ENCODE peak calls at places on chromosomes 16 and 17, in nine cellular contexts. W, X, V, U, S, T, P, I and G are unnamed samples.
A peak's percentile ranks its signal among the peaks of the same experiment; 100 is the strongest.

GRCh38 chr16:1770328-1771071 is 843 bp downstream of the NME3 start:
- DNase-seq in I (peak; percentile 6), T (peak; percentile 78), W (peak; percentile 78), S (peak; percentile 81), P (peak; percentile 76), U (peak; percentile 72), X (peak; percentile 28), V (peak; percentile 61), G (peak; percentile 91)

GRCh38 chr17:81071761-81072741 is 37.1 kb downstream of the BAIAP2 start:
- DNase-seq in U (no peak), S (peak; percentile 50), T (no peak), P (peak; percentile 73), X (no peak), W (no peak), V (no peak), I (no peak), G (no peak)

GRCh38 chr17:54900457-54901229 is at the start of gene TOM1L1:
- DNase-seq in U (peak; percentile 34), T (peak; percentile 94), X (no peak), V (peak; percentile 53), W (peak; percentile 87), I (peak; percentile 69), S (peak; percentile 87), P (peak; percentile 90), G (peak; percentile 71)

GRCh38 chr16:23478566-23478965 is 25.6 kb upstream of the COG7 start:
- DNase-seq in V (no peak), S (no peak), I (no peak), X (no peak), W (no peak), U (no peak), T (no peak), P (no peak), G (no peak)

GRCh38 chr17:5526821-5527598 is 40.6 kb downstream of the MIS12 start:
- DNase-seq in T (no peak), V (peak; percentile 79), P (no peak), W (peak; percentile 99), I (peak; percentile 32), S (peak; percentile 32), X (no peak), U (peak; percentile 85), G (peak; percentile 89)

GRCh38 chr17:74181341-74181740 is 22.1 kb upstream of the RPL38 start:
- DNase-seq in W (no peak), I (no peak), S (no peak), V (no peak), P (no peak), X (no peak), U (no peak), T (no peak), G (no peak)

GRCh38 chr16:55835578-55835977 is 2.7 kb upstream of the CES1 start:
- DNase-seq in P (no peak), I (no peak), X (no peak), W (peak; percentile 27), U (no peak), V (peak; percentile 20), T (peak; percentile 77), S (peak; percentile 30), G (peak; percentile 61)

GRCh38 chr17:72714357-72714966 is 378.0 kb downstream of the SLC39A11 start:
- DNase-seq in T (no peak), U (no peak), V (no peak), P (no peak), S (no peak), I (no peak), X (no peak), W (no peak), G (no peak)

GRCh38 chr17:47315451-47316266 is 8.1 kb upstream of the EFCAB13 start:
- DNase-seq in X (no peak), V (peak; percentile 33), P (no peak), I (peak; percentile 24), U (peak; percentile 60), S (peak; percentile 61), W (peak; percentile 93), T (no peak), G (no peak)

GRCh38 chr16:31246296-31246695 is 13.5 kb upstream of the ITGAM start:
- DNase-seq in T (no peak), U (no peak), P (no peak), I (no peak), X (no peak), W (no peak), V (no peak), S (no peak), G (no peak)

GRCh38 chr16:89903908-89904515 is 14.7 kb upstream of the MC1R start:
- DNase-seq in W (no peak), V (no peak), X (no peak), U (no peak), S (no peak), I (no peak), T (no peak), P (no peak), G (no peak)

GRCh38 chr16:59249049-59249448 is 514.9 kb upstream of the GOT2 start:
- DNase-seq in T (peak; percentile 59), I (no peak), W (no peak), X (no peak), S (no peak), V (no peak), P (no peak), U (no peak), G (no peak)

GRCh38 chr17:56779898-56780777 is 53.6 kb downstream of the C17orf67 start:
- DNase-seq in W (peak; percentile 85), S (peak; percentile 79), U (peak; percentile 43), X (peak; percentile 71), V (peak; percentile 62), P (peak; percentile 85), I (peak; percentile 70), T (peak; percentile 88), G (peak; percentile 70)

GRCh38 chr17:81494984-81495383 is 17.6 kb downstream of the ACTG1 start:
- DNase-seq in T (no peak), W (no peak), X (no peak), U (no peak), S (no peak), I (no peak), P (no peak), V (no peak), G (peak; percentile 28)

GRCh38 chr17:78651551-78651950 is 74.4 kb upstream of the DNAH17 start:
- DNase-seq in X (no peak), T (no peak), U (no peak), V (no peak), S (no peak), I (no peak), P (no peak), W (no peak), G (no peak)

GRCh38 chr16:81625544-81626152 is 153.4 kb upstream of the PLCG2 start:
- DNase-seq in S (peak; percentile 38), V (peak; percentile 59), X (no peak), W (peak; percentile 52), P (peak; percentile 77), T (peak; percentile 88), I (no peak), U (peak; percentile 52), G (peak; percentile 73)

GRCh38 chr17:49402706-49403105 is 12.0 kb downstream of the PHB1 start:
- DNase-seq in P (no peak), I (no peak), U (no peak), V (no peak), X (no peak), W (no peak), T (no peak), S (no peak), G (no peak)

GRCh38 chr17:17515921-17516295 is 19.7 kb upstream of the RASD1 start:
- DNase-seq in P (no peak), V (no peak), T (no peak), S (no peak), U (no peak), I (no peak), W (peak; percentile 74), X (no peak), G (no peak)

GRCh38 chr17:44221072-44221861 is 1.8 kb upstream of the UBTF start:
- DNase-seq in T (peak; percentile 87), X (peak; percentile 56), U (peak; percentile 72), P (peak; percentile 82), S (peak; percentile 78), W (peak; percentile 87), V (peak; percentile 86), I (peak; percentile 76), G (peak; percentile 93)

DNA sequence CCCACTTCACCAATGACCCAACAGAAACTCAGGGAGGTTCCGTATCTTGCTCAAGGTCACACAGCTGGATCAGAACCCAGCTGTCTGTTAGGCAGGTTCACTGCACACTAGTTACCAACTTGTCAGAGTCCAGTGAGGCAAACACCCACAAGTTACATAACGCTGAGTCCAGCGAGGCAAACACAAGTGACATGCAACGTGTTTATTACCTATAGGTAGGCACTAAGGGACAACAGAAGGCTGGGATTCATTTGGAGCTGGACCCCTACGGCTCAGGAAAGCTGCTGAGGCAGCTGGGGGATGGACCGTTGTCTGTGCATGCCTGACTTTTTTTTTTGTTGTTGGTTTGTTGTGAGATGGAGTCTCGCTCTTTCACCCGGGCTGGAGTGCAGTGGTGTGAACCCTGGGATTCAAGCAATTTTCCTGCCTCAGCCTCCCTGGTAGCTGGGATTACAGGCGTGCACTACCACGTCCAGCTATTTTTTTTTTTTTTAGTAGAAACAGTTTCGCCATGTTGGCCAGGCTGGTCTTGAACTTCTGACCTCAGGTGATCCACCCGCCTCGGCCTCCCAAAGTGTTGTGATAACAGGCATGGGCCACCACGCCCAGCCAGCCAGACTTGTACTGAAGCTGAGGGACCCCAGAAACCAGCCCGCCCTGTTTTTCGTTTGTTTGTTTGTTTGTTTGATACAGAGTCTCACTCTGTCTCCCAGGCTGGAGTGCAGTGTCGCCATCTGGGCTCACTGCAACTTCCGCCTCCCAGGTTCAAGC is 1.9 kb upstream of the RSAD1 start:
- DNase-seq in I (no peak), X (no peak), T (peak; percentile 73), S (peak; percentile 57), P (no peak), U (no peak), W (no peak), V (no peak), G (no peak)
- H3K4me3 ChIP-seq in I (no peak overlapping the region), X (no peak overlapping the region), T (no peak overlapping the region), S (peak overlapping the region; percentile 9), P (no peak overlapping the region), U (no peak overlapping the region), W (no peak overlapping the region), V (no peak overlapping the region), G (no peak overlapping the region)

GRCh38 chr16:28985611-28986041 is 774 bp downstream of the LAT start:
- DNase-seq in T (no peak), V (no peak), W (no peak), U (no peak), S (no peak), P (no peak), I (no peak), X (no peak), G (no peak)
- H3K4me3 ChIP-seq in T (no peak overlapping the region), V (peak overlapping the region; percentile 5), W (no peak overlapping the region), U (no peak overlapping the region), S (peak overlapping the region; percentile 15), P (peak overlapping the region; percentile 37), I (no peak overlapping the region), X (peak overlapping the region; percentile 95), G (no peak overlapping the region)

DNA sequence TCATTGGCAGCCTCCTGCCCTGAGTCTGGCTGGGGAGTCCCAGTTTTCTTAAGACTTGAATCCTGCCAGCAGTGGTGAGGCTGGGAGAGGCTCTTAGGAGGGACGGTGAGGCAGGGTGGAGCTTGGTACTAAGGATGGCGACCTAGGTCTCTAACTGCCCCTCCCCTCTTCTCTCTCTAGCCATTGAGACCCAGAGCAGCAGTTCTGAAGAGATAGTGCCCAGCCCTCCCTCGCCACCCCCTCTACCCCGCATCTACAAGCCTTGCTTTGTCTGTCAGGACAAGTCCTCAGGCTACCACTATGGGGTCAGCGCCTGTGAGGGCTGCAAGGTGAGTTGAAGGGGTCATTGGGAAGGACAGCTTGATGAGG is 16.4 kb downstream of the GJD3 start:
- DNase-seq in W (no peak), S (peak; percentile 20), X (no peak), U (no peak), P (no peak), I (no peak), V (peak; percentile 8), T (no peak), G (no peak)
- H3K4me3 ChIP-seq in W (no peak overlapping the region), S (no peak overlapping the region), X (no peak overlapping the region), U (no peak overlapping the region), P (peak overlapping the region; percentile 7), I (no peak overlapping the region), V (peak overlapping the region; percentile 12), T (no peak overlapping the region), G (no peak overlapping the region)

GRCh38 chr17:76074390-76075363 is at the start of gene GALR2:
- DNase-seq in X (no peak), P (no peak), U (no peak), V (no peak), W (no peak), I (no peak), T (no peak), S (no peak), G (no peak)
- H3K4me3 ChIP-seq in X (peak within 1 kb of the TSS; percentile 6), P (peak within 1 kb of the TSS; percentile 36), U (no peak within 1 kb of the TSS), V (peak within 1 kb of the TSS; percentile 25), W (no peak within 1 kb of the TSS), I (peak within 1 kb of the TSS; percentile 68), T (no peak within 1 kb of the TSS), S (peak within 1 kb of the TSS; percentile 7), G (no peak within 1 kb of the TSS)